ENCODE peak calls at places on chromosomes 2 and 18, in nine cellular contexts. One of them, this sample, is unnamed.

GRCh38 chr2:46416739-46417403 is 62.5 kb upstream of the TMEM247 start:
- DNase-seq in GM23248: no peak
- DNase-seq in left lung: no peak
- DNase-seq in prostate gland: no peak
- DNase-seq in pancreas: no peak
- DNase-seq in IMR-90: peak; percentile 36
- DNase-seq in CD4-positive, alpha-beta T cell: no peak
- DNase-seq in aorta: no peak
- DNase-seq in ovary: no peak
- DNase-seq in this sample: no peak

GRCh38 chr18:32104516-32104915 is 12.8 kb downstream of the RNF138 start:
- DNase-seq in GM23248: no peak
- DNase-seq in left lung: no peak
- DNase-seq in prostate gland: no peak
- DNase-seq in pancreas: no peak
- DNase-seq in IMR-90: no peak
- DNase-seq in CD4-positive, alpha-beta T cell: no peak
- DNase-seq in aorta: no peak
- DNase-seq in ovary: no peak
- DNase-seq in this sample: no peak

GRCh38 chr18:10490401-10491289 is 35.2 kb upstream of the NAPG start:
- DNase-seq in GM23248: no peak
- DNase-seq in left lung: no peak
- DNase-seq in prostate gland: no peak
- DNase-seq in pancreas: no peak
- DNase-seq in IMR-90: no peak
- DNase-seq in CD4-positive, alpha-beta T cell: peak; percentile 59
- DNase-seq in aorta: no peak
- DNase-seq in ovary: no peak
- DNase-seq in this sample: no peak

GRCh38 chr18:6605115-6605869 is 124.2 kb upstream of the ARHGAP28 start:
- DNase-seq in GM23248: peak; percentile 16
- DNase-seq in left lung: no peak
- DNase-seq in prostate gland: peak; percentile 52
- DNase-seq in pancreas: no peak
- DNase-seq in IMR-90: peak; percentile 53
- DNase-seq in CD4-positive, alpha-beta T cell: no peak
- DNase-seq in aorta: no peak
- DNase-seq in ovary: no peak
- DNase-seq in this sample: no peak

GRCh38 chr2:135052997-135053474 is 944 bp downstream of the RAB3GAP1 start:
- DNase-seq in GM23248: peak; percentile 42
- DNase-seq in left lung: no peak
- DNase-seq in prostate gland: no peak
- DNase-seq in pancreas: no peak
- DNase-seq in IMR-90: no peak
- DNase-seq in CD4-positive, alpha-beta T cell: no peak
- DNase-seq in aorta: no peak
- DNase-seq in ovary: no peak
- DNase-seq in this sample: no peak

GRCh38 chr18:8212893-8213805 is 396.1 kb upstream of the RAB12 start:
- DNase-seq in GM23248: peak; percentile 6
- DNase-seq in left lung: no peak
- DNase-seq in prostate gland: no peak
- DNase-seq in pancreas: no peak
- DNase-seq in IMR-90: peak; percentile 94
- DNase-seq in CD4-positive, alpha-beta T cell: no peak
- DNase-seq in aorta: no peak
- DNase-seq in ovary: no peak
- DNase-seq in this sample: no peak

GRCh38 chr18:51513525-51513924 is 316.0 kb upstream of the MEX3C start:
- DNase-seq in GM23248: no peak
- DNase-seq in left lung: no peak
- DNase-seq in prostate gland: no peak
- DNase-seq in pancreas: no peak
- DNase-seq in IMR-90: no peak
- DNase-seq in CD4-positive, alpha-beta T cell: no peak
- DNase-seq in aorta: no peak
- DNase-seq in ovary: no peak
- DNase-seq in this sample: no peak

GRCh38 chr2:165682546-165682945 is 111.5 kb downstream of the GALNT3 start:
- DNase-seq in GM23248: no peak
- DNase-seq in left lung: no peak
- DNase-seq in prostate gland: no peak
- DNase-seq in pancreas: no peak
- DNase-seq in IMR-90: no peak
- DNase-seq in CD4-positive, alpha-beta T cell: no peak
- DNase-seq in aorta: no peak
- DNase-seq in ovary: no peak
- DNase-seq in this sample: no peak

GRCh38 chr2:116223912-116224311 is 1590.6 kb upstream of the DDX18 start:
- DNase-seq in GM23248: no peak
- DNase-seq in left lung: no peak
- DNase-seq in prostate gland: no peak
- DNase-seq in pancreas: no peak
- DNase-seq in IMR-90: no peak
- DNase-seq in CD4-positive, alpha-beta T cell: no peak
- DNase-seq in aorta: no peak
- DNase-seq in ovary: no peak
- DNase-seq in this sample: no peak

GRCh38 chr18:79899609-79900435 is 51.6 kb downstream of the SLC66A2 start:
- DNase-seq in GM23248: no peak
- DNase-seq in left lung: peak; percentile 32
- DNase-seq in prostate gland: no peak
- DNase-seq in pancreas: no peak
- DNase-seq in IMR-90: no peak
- DNase-seq in CD4-positive, alpha-beta T cell: no peak
- DNase-seq in aorta: peak; percentile 49
- DNase-seq in ovary: no peak
- DNase-seq in this sample: no peak

GRCh38 chr2:239259173-239259572 is 141.6 kb downstream of the HDAC4 start:
- DNase-seq in GM23248: no peak
- DNase-seq in left lung: no peak
- DNase-seq in prostate gland: no peak
- DNase-seq in pancreas: no peak
- DNase-seq in IMR-90: no peak
- DNase-seq in CD4-positive, alpha-beta T cell: no peak
- DNase-seq in aorta: no peak
- DNase-seq in ovary: no peak
- DNase-seq in this sample: no peak

GRCh38 chr2:105935048-105935447 is 190.3 kb downstream of the NCK2 start:
- DNase-seq in GM23248: no peak
- DNase-seq in left lung: no peak
- DNase-seq in prostate gland: no peak
- DNase-seq in pancreas: no peak
- DNase-seq in IMR-90: no peak
- DNase-seq in CD4-positive, alpha-beta T cell: no peak
- DNase-seq in aorta: no peak
- DNase-seq in ovary: no peak
- DNase-seq in this sample: no peak

GRCh38 chr2:204840504-204840903 is 295.2 kb downstream of the PARD3B start:
- DNase-seq in GM23248: no peak
- DNase-seq in left lung: no peak
- DNase-seq in prostate gland: no peak
- DNase-seq in pancreas: no peak
- DNase-seq in IMR-90: no peak
- DNase-seq in CD4-positive, alpha-beta T cell: no peak
- DNase-seq in aorta: no peak
- DNase-seq in ovary: no peak
- DNase-seq in this sample: no peak

GRCh38 chr2:178069551-178069950 is 3.0 kb downstream of the PDE11A start:
- DNase-seq in GM23248: no peak
- DNase-seq in left lung: no peak
- DNase-seq in prostate gland: no peak
- DNase-seq in pancreas: no peak
- DNase-seq in IMR-90: no peak
- DNase-seq in CD4-positive, alpha-beta T cell: no peak
- DNase-seq in aorta: no peak
- DNase-seq in ovary: no peak
- DNase-seq in this sample: no peak

GRCh38 chr2:70089220-70089945 is 2.1 kb downstream of the PCBP1 start:
- DNase-seq in GM23248: peak; percentile 41
- DNase-seq in left lung: peak; percentile 53
- DNase-seq in prostate gland: no peak
- DNase-seq in pancreas: peak; percentile 43
- DNase-seq in IMR-90: no peak
- DNase-seq in CD4-positive, alpha-beta T cell: no peak
- DNase-seq in aorta: peak; percentile 62
- DNase-seq in ovary: no peak
- DNase-seq in this sample: no peak

GRCh38 chr2:202113571-202114142 is 40.6 kb downstream of the KIAA2012 start:
- DNase-seq in GM23248: peak; percentile 96
- DNase-seq in left lung: no peak
- DNase-seq in prostate gland: peak; percentile 49
- DNase-seq in pancreas: no peak
- DNase-seq in IMR-90: peak; percentile 45
- DNase-seq in CD4-positive, alpha-beta T cell: no peak
- DNase-seq in aorta: no peak
- DNase-seq in ovary: no peak
- DNase-seq in this sample: no peak

DNA sequence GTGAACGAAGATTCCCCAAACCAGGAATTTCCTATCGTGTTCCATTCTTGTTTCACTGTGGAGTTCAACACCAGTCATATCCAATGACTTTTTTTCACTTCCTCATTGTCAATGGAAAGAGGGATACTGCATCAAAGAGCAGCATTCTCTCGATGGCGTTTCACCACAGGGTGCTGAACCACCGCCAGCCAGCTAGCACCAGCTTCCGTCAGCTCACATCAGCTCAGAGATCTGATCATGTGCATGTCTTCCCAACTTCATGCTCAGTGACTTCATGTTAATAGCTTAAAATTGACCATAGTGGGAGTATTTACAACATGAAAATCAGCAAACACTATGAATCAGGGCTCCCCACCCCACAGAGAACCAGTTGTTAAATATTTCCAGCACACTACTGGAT is 359.9 kb downstream of the TNS1 start:
- DNase-seq in GM23248: no peak
- DNase-seq in left lung: no peak
- DNase-seq in prostate gland: no peak
- DNase-seq in pancreas: no peak
- DNase-seq in IMR-90: no peak
- DNase-seq in CD4-positive, alpha-beta T cell: no peak
- DNase-seq in aorta: no peak
- DNase-seq in ovary: no peak
- DNase-seq in this sample: no peak
- H3K27ac ChIP-seq in GM23248: no peak overlapping the region
- H3K27ac ChIP-seq in left lung: no peak overlapping the region
- H3K27ac ChIP-seq in prostate gland: peak overlapping the region; percentile 20
- H3K27ac ChIP-seq in pancreas: no peak overlapping the region
- H3K27ac ChIP-seq in IMR-90: no peak overlapping the region
- H3K27ac ChIP-seq in CD4-positive, alpha-beta T cell: no peak overlapping the region
- H3K27ac ChIP-seq in aorta: no peak overlapping the region
- H3K27ac ChIP-seq in ovary: no peak overlapping the region
- H3K27ac ChIP-seq in this sample: no peak overlapping the region

GRCh38 chr2:109457366-109457765 is 156.4 kb downstream of the SEPTIN10 start:
- DNase-seq in GM23248: peak; percentile 35
- DNase-seq in left lung: peak; percentile 5
- DNase-seq in prostate gland: no peak
- DNase-seq in pancreas: no peak
- DNase-seq in IMR-90: no peak
- DNase-seq in CD4-positive, alpha-beta T cell: no peak
- DNase-seq in aorta: no peak
- DNase-seq in ovary: no peak
- DNase-seq in this sample: no peak

GRCh38 chr2:109457811-109458210 is 156.0 kb downstream of the SEPTIN10 start:
- DNase-seq in GM23248: no peak
- DNase-seq in left lung: no peak
- DNase-seq in prostate gland: no peak
- DNase-seq in pancreas: no peak
- DNase-seq in IMR-90: no peak
- DNase-seq in CD4-positive, alpha-beta T cell: no peak
- DNase-seq in aorta: no peak
- DNase-seq in ovary: no peak
- DNase-seq in this sample: no peak

GRCh38 chr2:109458512-109458911 is 155.3 kb downstream of the SEPTIN10 start:
- DNase-seq in GM23248: no peak
- DNase-seq in left lung: no peak
- DNase-seq in prostate gland: no peak
- DNase-seq in pancreas: no peak
- DNase-seq in IMR-90: no peak
- DNase-seq in CD4-positive, alpha-beta T cell: no peak
- DNase-seq in aorta: no peak
- DNase-seq in ovary: no peak
- DNase-seq in this sample: no peak

GRCh38 chr2:109460553-109461324 is 153.0 kb downstream of the SEPTIN10 start:
- DNase-seq in GM23248: no peak
- DNase-seq in left lung: peak; percentile 22
- DNase-seq in prostate gland: no peak
- DNase-seq in pancreas: no peak
- DNase-seq in IMR-90: no peak
- DNase-seq in CD4-positive, alpha-beta T cell: no peak
- DNase-seq in aorta: no peak
- DNase-seq in ovary: no peak
- DNase-seq in this sample: no peak

DNA sequence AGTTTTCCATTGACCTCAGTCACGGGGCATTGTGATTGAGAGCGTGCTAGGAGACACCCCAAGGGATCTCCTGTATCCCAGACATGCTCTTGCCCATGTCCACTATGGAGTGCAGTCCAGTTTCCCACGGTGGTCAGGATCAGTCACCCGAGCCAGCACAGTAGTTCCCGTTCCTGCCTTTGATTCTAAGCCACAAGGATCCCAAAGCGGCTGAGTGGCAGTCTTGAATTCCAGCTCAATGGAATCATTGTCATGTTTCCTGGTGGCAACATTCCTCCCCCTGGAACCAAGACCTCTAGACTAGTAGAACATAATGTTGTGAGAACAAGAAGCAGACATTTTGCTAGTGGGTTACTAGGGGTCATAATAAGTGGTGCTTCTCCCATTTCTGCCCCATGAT is 154.3 kb downstream of the SEPTIN10 start:
- DNase-seq in GM23248: no peak
- DNase-seq in left lung: peak; percentile 10
- DNase-seq in prostate gland: no peak
- DNase-seq in pancreas: no peak
- DNase-seq in IMR-90: no peak
- DNase-seq in CD4-positive, alpha-beta T cell: no peak
- DNase-seq in aorta: no peak
- DNase-seq in ovary: no peak
- DNase-seq in this sample: no peak
- H3K27ac ChIP-seq in GM23248: no peak overlapping the region
- H3K27ac ChIP-seq in left lung: no peak overlapping the region
- H3K27ac ChIP-seq in prostate gland: no peak overlapping the region
- H3K27ac ChIP-seq in pancreas: no peak overlapping the region
- H3K27ac ChIP-seq in IMR-90: no peak overlapping the region
- H3K27ac ChIP-seq in CD4-positive, alpha-beta T cell: no peak overlapping the region
- H3K27ac ChIP-seq in aorta: peak overlapping the region; percentile 89
- H3K27ac ChIP-seq in ovary: no peak overlapping the region
- H3K27ac ChIP-seq in this sample: no peak overlapping the region

GRCh38 chr2:241040811-241041334 is 42.5 kb downstream of the SNED1 start:
- DNase-seq in GM23248: no peak
- DNase-seq in left lung: no peak
- DNase-seq in prostate gland: no peak
- DNase-seq in pancreas: no peak
- DNase-seq in IMR-90: no peak
- DNase-seq in CD4-positive, alpha-beta T cell: no peak
- DNase-seq in aorta: no peak
- DNase-seq in ovary: no peak
- DNase-seq in this sample: no peak
- H3K27ac ChIP-seq in GM23248: no peak overlapping the region
- H3K27ac ChIP-seq in left lung: no peak overlapping the region
- H3K27ac ChIP-seq in prostate gland: no peak overlapping the region
- H3K27ac ChIP-seq in pancreas: no peak overlapping the region
- H3K27ac ChIP-seq in IMR-90: no peak overlapping the region
- H3K27ac ChIP-seq in CD4-positive, alpha-beta T cell: no peak overlapping the region
- H3K27ac ChIP-seq in aorta: no peak overlapping the region
- H3K27ac ChIP-seq in ovary: no peak overlapping the region
- H3K27ac ChIP-seq in this sample: no peak overlapping the region

GRCh38 chr2:25938345-25938744 is 44.0 kb downstream of the KIF3C start:
- DNase-seq in GM23248: no peak
- DNase-seq in left lung: no peak
- DNase-seq in prostate gland: no peak
- DNase-seq in pancreas: no peak
- DNase-seq in IMR-90: no peak
- DNase-seq in CD4-positive, alpha-beta T cell: no peak
- DNase-seq in aorta: no peak
- DNase-seq in ovary: no peak
- DNase-seq in this sample: no peak
- H3K27ac ChIP-seq in GM23248: no peak overlapping the region
- H3K27ac ChIP-seq in left lung: no peak overlapping the region
- H3K27ac ChIP-seq in prostate gland: peak overlapping the region; percentile 11
- H3K27ac ChIP-seq in pancreas: no peak overlapping the region
- H3K27ac ChIP-seq in IMR-90: no peak overlapping the region
- H3K27ac ChIP-seq in CD4-positive, alpha-beta T cell: no peak overlapping the region
- H3K27ac ChIP-seq in aorta: no peak overlapping the region
- H3K27ac ChIP-seq in ovary: no peak overlapping the region
- H3K27ac ChIP-seq in this sample: peak overlapping the region; percentile 53

This sample was measured in caudate nucleus.